ENCODE peak calls at places on chromosomes 16 and 17, in five cellular contexts. E is HCT116, C is heart left ventricle, P is breast epithelium, W is adrenal gland. F is an unnamed sample.
A peak's percentile ranks its signal among the peaks of the same experiment; 100 is the strongest.

GRCh38 chr17:74473294-74473693 is 6.9 kb downstream of the CD300A start:
- DNase-seq in E (no peak), C (no peak), P (no peak), W (no peak), F (no peak)

GRCh38 chr16:8675183-8676159 is 1.1 kb downstream of the ABAT start:
- DNase-seq in C (no peak), P (no peak), E (no peak), W (no peak), F (no peak)

GRCh38 chr16:31109622-31110021 is 1.4 kb downstream of the BCKDK start:
- DNase-seq in P (no peak), W (no peak), C (no peak), E (no peak), F (no peak)

GRCh38 chr16:85395913-85396878 is 216.9 kb upstream of the GSE1 start:
- DNase-seq in E (no peak), W (peak; percentile 59), P (no peak), C (peak; percentile 22), F (no peak)

GRCh38 chr16:11107781-11108465 is 148.1 kb downstream of the SOCS1 start:
- DNase-seq in C (no peak), W (no peak), P (no peak), E (no peak), F (peak; percentile 45)

GRCh38 chr17:77609553-77610517 is 348.7 kb upstream of the TNRC6C start:
- DNase-seq in E (no peak), W (peak; percentile 27), P (no peak), C (no peak), F (peak; percentile 67)

GRCh38 chr17:13321932-13322701 is 279.6 kb downstream of the HS3ST3A1 start:
- DNase-seq in E (no peak), W (no peak), C (no peak), P (no peak), F (no peak)

GRCh38 chr16:8951447-8952280 is 12.0 kb downstream of the USP7 start:
- DNase-seq in C (no peak), P (no peak), E (no peak), W (no peak), F (no peak)

GRCh38 chr16:75230471-75231110 is 11.8 kb downstream of the CTRB1 start:
- DNase-seq in P (no peak), C (no peak), E (no peak), W (no peak), F (no peak)

GRCh38 chr17:66952681-66953638 is 11.5 kb upstream of the CACNG4 start:
- DNase-seq in P (no peak), E (no peak), C (no peak), W (no peak), F (no peak)

GRCh38 chr16:16031401-16031800 is 82.0 kb downstream of the ABCC1 start:
- DNase-seq in E (no peak), P (no peak), C (no peak), W (no peak), F (no peak)

GRCh38 chr17:51397361-51398127 is 137.2 kb downstream of the UTP18 start:
- DNase-seq in E (peak; percentile 56), W (no peak), C (no peak), P (no peak), F (no peak)

GRCh38 chr16:75909746-75910145 is 183.5 kb upstream of the CPHXL start:
- DNase-seq in P (no peak), E (no peak), W (no peak), C (no peak), F (no peak)

GRCh38 chr17:8041249-8041928 is 2.5 kb downstream of the ALOX15B start:
- DNase-seq in W (peak; percentile 47), C (no peak), E (peak; percentile 72), P (no peak), F (no peak)

GRCh38 chr16:27106305-27106704 is 39.6 kb downstream of the C16orf82 start:
- DNase-seq in W (no peak), C (no peak), P (peak; percentile 9), E (no peak), F (no peak)

GRCh38 chr17:75591722-75592302 is 4.2 kb downstream of the MYO15B start:
- DNase-seq in C (no peak), W (no peak), E (no peak), P (no peak), F (no peak)

GRCh38 chr16:2019500-2019899 is at the start of gene NPW:
- DNase-seq in E (no peak), W (no peak), C (peak; percentile 25), P (no peak), F (no peak)

GRCh38 chr17:40327244-40327666 is 18.3 kb downstream of the RARA start:
- DNase-seq in W (no peak), P (no peak), E (no peak), C (no peak), F (no peak)

GRCh38 chr16:30786115-30786935 is 680 bp downstream of the ZNF629 start:
- DNase-seq in C (peak; percentile 47), W (peak; percentile 75), E (no peak), P (no peak), F (no peak)

GRCh38 chr17:31394544-31394943 is 3.1 kb downstream of the RAB11FIP4 start:
- DNase-seq in E (no peak), W (peak; percentile 71), P (no peak), C (peak; percentile 67), F (no peak)

GRCh38 chr17:78828470-78829185 is 12.0 kb downstream of the USP36 start:
- DNase-seq in P (no peak), C (no peak), E (peak; percentile 24), W (peak; percentile 23), F (no peak)

GRCh38 chr16:23795369-23795768 is 40.4 kb upstream of the PRKCB start:
- DNase-seq in W (no peak), P (no peak), E (no peak), C (no peak), F (no peak)

GRCh38 chr16:77782694-77783093 is 5.7 kb upstream of the VAT1L start:
- DNase-seq in W (peak; percentile 50), C (no peak), E (peak; percentile 7), P (no peak), F (no peak)

GRCh38 chr16:4425378-4426020 is at the start of gene DNAJA3:
- DNase-seq in C (peak; percentile 91), P (peak; percentile 85), W (peak; percentile 96), E (peak; percentile 92), F (peak; percentile 92)
- TF ChIP-seq POLR2A in C (peak; percentile 85), P (no peak), W (peak; percentile 42), E (no peak), F (peak; percentile 58)

GRCh38 chr16:51163366-51163765 is 12.3 kb upstream of the SALL1 start:
- DNase-seq in P (no peak), W (no peak), C (no peak), E (no peak), F (no peak)

GRCh38 chr16:51165043-51165442 is 14.0 kb upstream of the SALL1 start:
- DNase-seq in P (no peak), E (no peak), W (no peak), C (no peak), F (no peak)

GRCh38 chr16:51166116-51166515 is 15.0 kb upstream of the SALL1 start:
- DNase-seq in W (no peak), P (no peak), C (no peak), E (no peak), F (no peak)

GRCh38 chr16:51164167-51164566 is 13.1 kb upstream of the SALL1 start:
- DNase-seq in E (no peak), C (no peak), W (no peak), P (no peak), F (no peak)

DNA sequence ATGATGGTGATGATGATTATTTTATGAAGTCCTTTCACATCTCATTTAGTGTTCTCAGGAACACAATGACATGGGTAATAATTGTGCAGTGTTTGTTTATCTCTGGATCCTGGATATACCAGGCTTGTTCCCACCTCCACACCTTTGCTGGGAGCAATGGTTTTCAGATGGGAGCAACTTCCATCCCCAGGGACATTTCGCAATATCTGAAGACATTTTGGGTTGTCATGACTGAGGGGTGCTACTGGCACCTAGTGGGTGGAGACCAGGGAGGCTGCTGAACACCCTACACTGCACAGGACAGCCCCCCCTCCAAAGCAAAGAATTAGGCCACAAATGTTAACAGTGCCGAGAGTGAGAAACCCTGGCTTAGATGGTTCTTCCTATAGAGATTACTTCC is 13.5 kb upstream of the SALL1 start:
- DNase-seq in C (no peak), P (no peak), E (no peak), W (no peak), F (no peak)
- H3K27ac ChIP-seq in C (no peak overlapping the region), P (no peak overlapping the region), E (no peak overlapping the region), W (no peak overlapping the region), F (no peak overlapping the region)

DNA sequence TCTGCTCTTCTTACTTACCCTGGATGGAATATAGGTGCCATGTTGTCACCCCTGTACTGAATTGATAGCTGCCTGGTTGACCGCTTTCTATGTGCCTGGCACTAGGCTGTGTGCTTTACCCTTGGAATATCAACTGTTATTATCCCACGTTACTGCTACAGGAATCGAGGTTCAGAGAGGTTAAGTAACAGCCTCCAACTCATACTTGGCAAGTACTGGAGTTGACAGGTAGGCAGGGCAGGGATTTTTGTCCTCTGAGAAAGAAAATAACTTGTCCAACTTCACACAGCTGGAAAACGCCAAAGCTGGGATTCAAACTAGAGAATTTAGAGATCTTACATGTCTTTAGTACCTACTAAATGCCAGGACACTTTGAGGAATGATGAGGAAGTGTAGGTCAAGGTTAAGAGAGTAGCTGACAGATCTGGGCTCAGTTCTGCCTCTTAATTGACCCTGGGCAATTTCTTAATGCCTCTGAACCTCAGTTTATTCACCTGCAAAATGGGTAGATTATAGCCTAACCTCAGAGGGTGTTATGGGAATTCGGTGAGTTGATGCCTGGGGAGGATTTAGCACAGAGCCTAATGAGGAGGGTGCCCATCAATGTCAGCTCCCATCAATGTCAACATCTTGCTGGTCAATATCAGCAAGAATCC is 25.8 kb downstream of the ITPRIPL2 start:
- DNase-seq in E (no peak), W (no peak), C (no peak), P (no peak), F (no peak)
- H3K4me1 ChIP-seq in E (peaks cover 36% of the 10 kb centered on the region), W (peaks cover 23% of the 10 kb centered on the region), C (peaks cover 40% of the 10 kb centered on the region), P (peaks cover 14% of the 10 kb centered on the region), F (no peaks in the 10 kb centered on the region)

DNA sequence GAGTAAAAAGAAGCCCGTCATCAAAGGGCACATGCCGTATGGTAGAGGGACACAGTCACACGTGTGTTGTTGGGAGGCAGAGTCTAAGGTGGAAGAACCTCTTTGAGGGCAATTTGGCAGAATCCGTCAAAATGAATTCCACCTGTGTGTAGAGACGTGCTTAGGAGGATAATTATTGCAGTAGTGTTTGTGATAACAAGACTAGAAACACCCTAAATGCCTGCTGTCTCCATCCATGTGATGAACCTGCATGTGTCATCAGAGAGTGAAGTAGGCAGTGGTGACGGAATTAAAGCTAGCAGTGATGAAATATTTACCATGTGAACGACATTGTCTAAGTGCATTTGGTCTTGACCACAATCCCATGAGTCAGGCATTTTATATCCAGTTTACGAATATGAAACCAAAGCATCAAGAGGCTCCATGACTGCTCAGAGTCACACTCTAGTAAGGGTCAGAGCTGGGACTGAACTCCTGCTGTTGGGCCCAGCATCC is 61.3 kb upstream of the ADORA2B start:
- DNase-seq in P (no peak), W (no peak), E (peak; percentile 2), C (no peak), F (no peak)
- TF ChIP-seq POLR2A in P (no peak), W (no peak), E (no peak), C (no peak), F (no peak)

DNA sequence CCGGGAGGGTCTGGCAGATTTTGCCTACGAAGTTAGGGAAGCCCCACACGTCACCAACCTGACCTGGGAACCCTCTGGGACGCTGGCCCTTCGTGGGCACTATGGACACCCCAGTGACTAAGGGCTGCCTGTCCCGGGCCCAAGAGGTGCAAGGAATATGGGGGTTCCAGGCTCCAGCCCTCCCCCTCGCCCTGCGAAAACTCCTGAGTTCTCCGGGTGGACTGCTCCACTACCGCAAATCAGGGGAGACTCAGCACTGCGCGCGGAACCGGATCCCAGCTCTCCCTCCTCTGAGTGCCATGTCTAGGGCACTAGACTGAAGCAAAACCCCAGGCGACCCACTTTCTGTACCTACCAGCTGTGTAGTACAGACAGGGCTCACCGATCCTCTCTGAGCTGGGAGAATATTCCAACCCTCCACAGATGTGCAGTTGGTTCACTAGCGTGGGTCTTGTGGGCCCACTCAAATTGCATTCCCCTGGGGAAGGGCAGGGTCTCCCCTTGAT is at the start of gene ARL5C:
- DNase-seq in P (no peak), E (no peak), W (no peak), C (no peak), F (no peak)
- H3K27ac ChIP-seq in P (no peak within 1 kb of the TSS), E (no peak within 1 kb of the TSS), W (no peak within 1 kb of the TSS), C (peak within 1 kb of the TSS; percentile 65), F (peak within 1 kb of the TSS; percentile 42)